ENCODE peak calls at places on chromosomes 12 and 14, in four cellular contexts. One of them, this sample, is unnamed.

GRCh38 chr12:66048218-66048842 is 82.2 kb downstream of the LLPH start:
- DNase-seq in SK-N-SH: no peak
- DNase-seq in GM12878: no peak
- DNase-seq in endothelial cell of umbilical vein: peak; percentile 4
- DNase-seq in this sample: no peak

GRCh38 chr12:51371295-51371953 is 19.8 kb downstream of the GALNT6 start:
- DNase-seq in SK-N-SH: peak; percentile 80
- DNase-seq in GM12878: no peak
- DNase-seq in endothelial cell of umbilical vein: peak; percentile 96
- DNase-seq in this sample: peak; percentile 96

GRCh38 chr12:30152705-30153104 is 369.0 kb upstream of the TMTC1 start:
- DNase-seq in SK-N-SH: peak; percentile 38
- DNase-seq in GM12878: no peak
- DNase-seq in endothelial cell of umbilical vein: no peak
- DNase-seq in this sample: no peak

GRCh38 chr14:54881761-54882401 is 20.7 kb downstream of the GCH1 start:
- DNase-seq in SK-N-SH: no peak
- DNase-seq in GM12878: no peak
- DNase-seq in endothelial cell of umbilical vein: peak; percentile 79
- DNase-seq in this sample: no peak

GRCh38 chr12:19200261-19200660 is 70.7 kb downstream of the PLEKHA5 start:
- DNase-seq in SK-N-SH: no peak
- DNase-seq in GM12878: no peak
- DNase-seq in endothelial cell of umbilical vein: no peak
- DNase-seq in this sample: no peak

GRCh38 chr12:128672428-128672827 is 151.3 kb downstream of the SLC15A4 start:
- DNase-seq in SK-N-SH: no peak
- DNase-seq in GM12878: no peak
- DNase-seq in endothelial cell of umbilical vein: no peak
- DNase-seq in this sample: no peak

GRCh38 chr12:87439990-87440827 is 589.0 kb downstream of the C12orf50 start:
- DNase-seq in SK-N-SH: no peak
- DNase-seq in GM12878: no peak
- DNase-seq in endothelial cell of umbilical vein: peak; percentile 75
- DNase-seq in this sample: peak; percentile 38

GRCh38 chr14:89902876-89903275 is 51.7 kb downstream of the EFCAB11 start:
- DNase-seq in SK-N-SH: peak; percentile 37
- DNase-seq in GM12878: no peak
- DNase-seq in endothelial cell of umbilical vein: peak; percentile 21
- DNase-seq in this sample: no peak

GRCh38 chr14:101254805-101255764 is 306.2 kb upstream of the DIO3 start:
- DNase-seq in SK-N-SH: peak; percentile 11
- DNase-seq in GM12878: no peak
- DNase-seq in endothelial cell of umbilical vein: no peak
- DNase-seq in this sample: peak; percentile 26

GRCh38 chr14:88967299-88967698 is 142.8 kb downstream of the TTC8 start:
- DNase-seq in SK-N-SH: no peak
- DNase-seq in GM12878: no peak
- DNase-seq in endothelial cell of umbilical vein: no peak
- DNase-seq in this sample: no peak

GRCh38 chr12:58412466-58412865 is 471.1 kb downstream of the ATP23 start:
- DNase-seq in SK-N-SH: no peak
- DNase-seq in GM12878: no peak
- DNase-seq in endothelial cell of umbilical vein: no peak
- DNase-seq in this sample: peak; percentile 46
- H3K36me3 ChIP-seq in SK-N-SH: no peaks in the 10 kb centered on the region
- H3K36me3 ChIP-seq in GM12878: no peaks in the 10 kb centered on the region
- H3K36me3 ChIP-seq in endothelial cell of umbilical vein: no peaks in the 10 kb centered on the region
- H3K36me3 ChIP-seq in this sample: no peaks in the 10 kb centered on the region

DNA sequence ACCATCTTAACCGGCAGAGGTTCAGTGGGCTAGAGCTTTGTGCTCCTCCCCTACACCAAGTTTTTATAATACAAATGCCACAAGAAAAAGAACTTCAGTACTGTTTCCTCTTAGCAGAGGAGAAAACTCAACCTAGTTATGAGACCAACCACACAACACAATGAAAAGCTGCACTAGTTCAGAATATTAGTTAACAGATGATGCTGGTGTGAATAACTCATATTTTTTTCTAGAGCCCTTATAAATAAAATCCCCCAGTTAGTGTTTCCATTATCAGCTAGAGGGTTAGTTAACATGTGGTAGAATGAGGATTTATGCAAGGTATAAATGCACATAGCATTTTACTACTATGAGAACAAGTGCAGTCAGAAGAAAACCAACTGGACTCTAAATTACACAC is 61.9 kb upstream of the AMN1 start:
- DNase-seq in SK-N-SH: no peak
- DNase-seq in GM12878: no peak
- DNase-seq in endothelial cell of umbilical vein: no peak
- DNase-seq in this sample: no peak
- H3K27ac ChIP-seq in SK-N-SH: no peak overlapping the region
- H3K27ac ChIP-seq in GM12878: no peak overlapping the region
- H3K27ac ChIP-seq in endothelial cell of umbilical vein: no peak overlapping the region
- H3K27ac ChIP-seq in this sample: no peak overlapping the region

DNA sequence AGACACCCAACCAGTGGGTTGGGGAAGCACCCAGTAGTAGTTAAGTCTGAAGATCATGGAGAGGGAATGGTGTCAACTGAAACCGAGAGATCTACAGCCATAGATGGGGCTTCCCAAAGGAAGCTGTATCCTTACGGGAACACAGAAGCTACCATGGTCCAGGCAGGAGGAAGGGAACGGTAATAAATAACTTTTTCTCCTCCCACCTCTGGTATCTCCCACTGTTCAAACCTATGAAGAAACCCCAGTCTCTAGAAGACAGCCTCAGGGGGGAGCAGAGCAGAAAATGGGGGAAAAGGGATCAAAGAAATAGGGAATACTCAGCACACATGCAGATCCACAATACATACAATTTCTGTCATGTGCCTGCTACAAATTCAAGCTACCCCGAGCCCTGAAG is 33.4 kb downstream of the ZNF605 start:
- DNase-seq in SK-N-SH: no peak
- DNase-seq in GM12878: no peak
- DNase-seq in endothelial cell of umbilical vein: no peak
- DNase-seq in this sample: no peak
- H3K9me3 ChIP-seq in SK-N-SH: peaks cover 49% of the 10 kb centered on the region
- H3K9me3 ChIP-seq in GM12878: peaks cover 34% of the 10 kb centered on the region
- H3K9me3 ChIP-seq in endothelial cell of umbilical vein: peaks cover 26% of the 10 kb centered on the region
- H3K9me3 ChIP-seq in this sample: peaks cover 91% of the 10 kb centered on the region

GRCh38 chr14:100122481-100123215 is 36.8 kb downstream of the DEGS2 start:
- DNase-seq in SK-N-SH: no peak
- DNase-seq in GM12878: no peak
- DNase-seq in endothelial cell of umbilical vein: no peak
- DNase-seq in this sample: no peak

GRCh38 chr14:100123618-100124017 is 35.8 kb downstream of the DEGS2 start:
- DNase-seq in SK-N-SH: no peak
- DNase-seq in GM12878: no peak
- DNase-seq in endothelial cell of umbilical vein: no peak
- DNase-seq in this sample: no peak

GRCh38 chr14:100121643-100122480 is 37.6 kb downstream of the DEGS2 start:
- DNase-seq in SK-N-SH: no peak
- DNase-seq in GM12878: no peak
- DNase-seq in endothelial cell of umbilical vein: no peak
- DNase-seq in this sample: no peak

GRCh38 chr14:100126401-100126800 is 33.0 kb downstream of the DEGS2 start:
- DNase-seq in SK-N-SH: no peak
- DNase-seq in GM12878: no peak
- DNase-seq in endothelial cell of umbilical vein: no peak
- DNase-seq in this sample: no peak

DNA sequence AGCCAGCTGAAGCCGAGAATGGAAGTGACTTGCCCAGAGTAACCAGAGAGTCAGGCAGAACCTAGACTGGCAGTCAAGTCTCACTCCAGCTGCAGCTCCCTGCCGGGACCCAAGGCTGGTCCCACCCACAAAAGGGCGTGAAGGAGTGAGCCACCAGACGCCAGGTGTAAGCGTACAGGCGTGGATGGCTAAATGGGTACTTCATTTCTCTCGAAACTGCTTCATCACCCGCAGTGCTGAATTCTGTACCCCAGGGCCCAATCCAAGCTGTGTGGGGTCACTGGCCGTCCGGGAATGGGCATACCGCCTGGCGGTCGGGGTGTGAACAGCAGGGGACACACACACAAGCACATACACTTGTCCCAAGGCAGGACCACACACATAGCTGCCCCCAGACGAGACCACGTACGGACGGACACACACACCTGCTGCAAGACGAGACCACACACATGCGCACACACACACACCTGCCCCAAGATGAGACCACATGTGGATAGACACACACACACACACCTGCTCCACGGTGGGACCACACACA is 34.8 kb downstream of the DEGS2 start:
- DNase-seq in SK-N-SH: no peak
- DNase-seq in GM12878: no peak
- DNase-seq in endothelial cell of umbilical vein: no peak
- DNase-seq in this sample: no peak
- H3K36me3 ChIP-seq in SK-N-SH: peaks cover 3% of the 10 kb centered on the region
- H3K36me3 ChIP-seq in GM12878: peaks cover 29% of the 10 kb centered on the region
- H3K36me3 ChIP-seq in endothelial cell of umbilical vein: no peaks in the 10 kb centered on the region
- H3K36me3 ChIP-seq in this sample: peaks cover 8% of the 10 kb centered on the region

GRCh38 chr14:64971452-64971889 is 665 bp downstream of the RAB15 start:
- DNase-seq in SK-N-SH: no peak
- DNase-seq in GM12878: no peak
- DNase-seq in endothelial cell of umbilical vein: no peak
- DNase-seq in this sample: peak; percentile 66
- H3K27ac ChIP-seq in SK-N-SH: no peak overlapping the region
- H3K27ac ChIP-seq in GM12878: no peak overlapping the region
- H3K27ac ChIP-seq in endothelial cell of umbilical vein: no peak overlapping the region
- H3K27ac ChIP-seq in this sample: no peak overlapping the region

DNA sequence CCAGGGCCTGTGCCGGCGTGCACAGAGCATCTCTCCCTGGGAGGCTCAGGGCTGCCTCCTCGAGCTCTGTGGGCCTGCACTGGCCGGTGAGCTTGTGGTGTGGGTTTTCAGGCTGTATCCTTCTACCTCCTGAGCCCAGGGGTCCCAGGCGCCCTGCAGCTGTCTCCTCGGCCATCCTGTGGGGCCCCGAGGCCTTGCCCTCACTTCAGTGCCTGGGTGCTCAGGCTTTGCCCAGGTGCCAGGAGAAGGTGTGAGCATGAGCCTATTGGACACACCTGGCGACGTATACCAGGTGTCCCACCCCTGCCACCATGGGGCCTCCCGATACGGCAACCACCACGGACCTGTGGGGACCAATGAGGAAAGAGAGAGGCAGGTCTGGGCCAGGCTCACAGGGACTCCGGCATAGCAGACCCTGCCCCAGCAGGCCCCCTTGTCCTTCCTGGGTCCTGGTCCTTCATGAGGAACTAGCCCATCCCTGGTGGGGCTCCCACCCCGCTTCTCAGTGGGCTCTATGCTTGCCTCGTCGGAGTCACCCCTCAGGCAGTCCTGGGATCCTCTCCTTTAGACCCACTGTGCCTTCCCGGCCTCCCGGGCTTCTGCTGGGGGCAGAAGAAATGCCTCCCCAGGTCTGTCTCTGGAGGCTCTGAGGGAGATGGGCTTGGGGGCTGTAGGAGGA is 400.2 kb downstream of the TMEM121 start:
- DNase-seq in SK-N-SH: no peak
- DNase-seq in GM12878: no peak
- DNase-seq in endothelial cell of umbilical vein: no peak
- DNase-seq in this sample: no peak
- H3K9me3 ChIP-seq in SK-N-SH: no peaks in the 10 kb centered on the region
- H3K9me3 ChIP-seq in GM12878: no peaks in the 10 kb centered on the region
- H3K9me3 ChIP-seq in endothelial cell of umbilical vein: peaks cover 13% of the 10 kb centered on the region
- H3K9me3 ChIP-seq in this sample: peaks cover 14% of the 10 kb centered on the region

GRCh38 chr14:102935756-102936155 is 13.3 kb downstream of the AMN start:
- DNase-seq in SK-N-SH: no peak
- DNase-seq in GM12878: no peak
- DNase-seq in endothelial cell of umbilical vein: no peak
- DNase-seq in this sample: no peak

GRCh38 chr14:102938191-102938590 is 15.7 kb downstream of the AMN start:
- DNase-seq in SK-N-SH: no peak
- DNase-seq in GM12878: no peak
- DNase-seq in endothelial cell of umbilical vein: no peak
- DNase-seq in this sample: no peak

GRCh38 chr14:102939329-102939728 is 16.9 kb downstream of the AMN start:
- DNase-seq in SK-N-SH: no peak
- DNase-seq in GM12878: no peak
- DNase-seq in endothelial cell of umbilical vein: no peak
- DNase-seq in this sample: no peak

GRCh38 chr14:102939820-102940561 is 17.5 kb downstream of the AMN start:
- DNase-seq in SK-N-SH: no peak
- DNase-seq in GM12878: no peak
- DNase-seq in endothelial cell of umbilical vein: no peak
- DNase-seq in this sample: no peak

GRCh38 chr14:102937331-102938175 is 15.1 kb downstream of the AMN start:
- DNase-seq in SK-N-SH: no peak
- DNase-seq in GM12878: no peak
- DNase-seq in endothelial cell of umbilical vein: no peak
- DNase-seq in this sample: no peak
- H3K36me3 ChIP-seq in SK-N-SH: peaks cover 66% of the 10 kb centered on the region
- H3K36me3 ChIP-seq in GM12878: peaks cover 3% of the 10 kb centered on the region
- H3K36me3 ChIP-seq in endothelial cell of umbilical vein: peaks cover 16% of the 10 kb centered on the region
- H3K36me3 ChIP-seq in this sample: peaks cover 55% of the 10 kb centered on the region